ENCODE peak calls at places on chromosomes 16 and 17, in nine cellular contexts. C is mesendoderm, Y is PC-3, J is H1, R is neural progenitor cell, K is fibroblast of lung, D is K562, W is DND-41, U is astrocyte. V is an unnamed sample.

GRCh38 chr16:62068747-62069146 is 32.5 kb upstream of the CDH8 start:
- DNase-seq in C (peak; percentile 44), Y (peak; percentile 16), J (no peak), R (peak; percentile 24), K (no peak), D (peak; percentile 47), W (no peak), U (no peak), V (no peak)

GRCh38 chr16:27726621-27727275 is 176.8 kb downstream of the KATNIP start:
- DNase-seq in C (no peak), Y (peak; percentile 72), J (no peak), R (no peak), K (peak; percentile 68), D (no peak), W (no peak), U (peak; percentile 65), V (no peak)

GRCh38 chr17:71472809-71473789 is 647.7 kb upstream of the SOX9 start:
- DNase-seq in C (peak; percentile 81), Y (peak; percentile 87), J (no peak), R (peak; percentile 81), K (peak; percentile 58), D (peak; percentile 8), W (peak; percentile 35), U (peak; percentile 49), V (peak; percentile 50)

GRCh38 chr17:3983945-3984484 is 19.8 kb upstream of the ATP2A3 start:
- DNase-seq in C (peak; percentile 83), Y (no peak), J (no peak), R (no peak), K (peak; percentile 34), D (no peak), W (peak; percentile 32), U (no peak), V (no peak)

GRCh38 chr16:8919934-8920465 is 37.8 kb downstream of the LITAFD start:
- DNase-seq in C (no peak), Y (no peak), J (no peak), R (no peak), K (no peak), D (no peak), W (no peak), U (no peak), V (no peak)

GRCh38 chr17:49180303-49180702 is 30.1 kb downstream of the GNGT2 start:
- DNase-seq in C (peak; percentile 72), Y (peak; percentile 67), J (peak; percentile 89), R (peak; percentile 66), K (peak; percentile 31), D (peak; percentile 76), W (peak; percentile 58), U (peak; percentile 10), V (no peak)

GRCh38 chr16:30051518-30051917 is 14.0 kb upstream of the ALDOA start:
- DNase-seq in C (peak; percentile 86), Y (peak; percentile 37), J (no peak), R (no peak), K (peak; percentile 86), D (no peak), W (no peak), U (peak; percentile 79), V (no peak)

GRCh38 chr16:19113577-19114358 is at the start of gene ITPRIPL2:
- DNase-seq in C (peak; percentile 88), Y (peak; percentile 87), J (peak; percentile 74), R (peak; percentile 76), K (peak; percentile 91), D (peak; percentile 79), W (no peak), U (peak; percentile 80), V (no peak)

GRCh38 chr16:2786061-2786825 is 1.1 kb downstream of the PRSS33 start:
- DNase-seq in C (no peak), Y (no peak), J (no peak), R (no peak), K (no peak), D (no peak), W (no peak), U (no peak), V (no peak)

GRCh38 chr17:58865301-58865700 is 109.6 kb downstream of the PPM1E start:
- DNase-seq in C (peak; percentile 4), Y (no peak), J (no peak), R (no peak), K (no peak), D (no peak), W (no peak), U (no peak), V (no peak)

GRCh38 chr16:71440669-71441347 is 1.0 kb downstream of the TLE7 start:
- DNase-seq in C (peak; percentile 42), Y (peak; percentile 12), J (peak; percentile 82), R (peak; percentile 54), K (no peak), D (peak; percentile 73), W (no peak), U (no peak), V (no peak)

GRCh38 chr16:89187337-89188063 is 12.8 kb downstream of the SLC22A31 start:
- DNase-seq in C (no peak), Y (no peak), J (peak; percentile 50), R (peak; percentile 42), K (peak; percentile 19), D (peak; percentile 27), W (peak; percentile 44), U (no peak), V (no peak)

GRCh38 chr16:85310868-85311585 is 198.8 kb upstream of the CIBAR2 start:
- DNase-seq in C (no peak), Y (no peak), J (no peak), R (no peak), K (no peak), D (peak; percentile 66), W (peak; percentile 19), U (no peak), V (no peak)

GRCh38 chr16:69064164-69064563 is 41.3 kb upstream of the HAS3 start:
- DNase-seq in C (peak; percentile 53), Y (peak; percentile 86), J (no peak), R (no peak), K (no peak), D (no peak), W (no peak), U (no peak), V (no peak)

GRCh38 chr17:19533718-19534561 is at the start of gene SLC47A1:
- DNase-seq in C (peak; percentile 37), Y (no peak), J (peak; percentile 67), R (peak; percentile 67), K (peak; percentile 37), D (no peak), W (no peak), U (no peak), V (no peak)

GRCh38 chr16:17023606-17024005 is 447.2 kb downstream of the XYLT1 start:
- DNase-seq in C (no peak), Y (no peak), J (no peak), R (no peak), K (no peak), D (no peak), W (no peak), U (no peak), V (no peak)

GRCh38 chr16:5479925-5480324 is 382.3 kb upstream of the EEF2KMT start:
- DNase-seq in C (peak; percentile 77), Y (no peak), J (no peak), R (no peak), K (no peak), D (no peak), W (no peak), U (no peak), V (peak; percentile 72)

GRCh38 chr16:15648135-15648730 is 1.8 kb upstream of the NDE1 start:
- DNase-seq in C (no peak), Y (no peak), J (no peak), R (no peak), K (peak; percentile 12), D (no peak), W (no peak), U (no peak), V (no peak)

GRCh38 chr17:67628580-67629013 is 89.1 kb upstream of the NOL11 start:
- DNase-seq in C (peak; percentile 51), Y (no peak), J (peak; percentile 62), R (peak; percentile 19), K (no peak), D (no peak), W (no peak), U (no peak), V (no peak)

GRCh38 chr16:24906199-24906808 is 60.5 kb downstream of the SLC5A11 start:
- DNase-seq in C (no peak), Y (peak; percentile 41), J (no peak), R (no peak), K (peak; percentile 17), D (no peak), W (no peak), U (peak; percentile 1), V (no peak)

DNA sequence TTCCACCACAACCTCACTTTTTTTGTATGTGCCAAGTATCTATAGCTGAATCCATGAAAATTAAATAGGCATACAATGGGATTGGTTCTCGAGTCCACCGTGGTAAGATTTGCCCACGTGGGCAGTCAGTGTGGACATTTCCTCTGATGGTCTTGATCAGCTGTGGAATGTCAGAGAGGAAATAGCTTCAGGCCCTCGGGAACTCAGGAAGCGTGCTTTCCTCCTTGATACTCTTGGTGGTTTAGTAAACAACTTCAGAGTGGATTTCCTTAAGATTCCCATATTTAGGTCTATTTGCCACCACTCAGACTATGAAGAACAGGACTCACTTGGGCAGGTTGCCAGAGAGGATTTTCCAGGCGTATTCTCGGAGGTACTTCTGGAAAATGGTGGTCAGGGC is 152.5 kb downstream of the VPS53 start:
- DNase-seq in C (no peak), Y (no peak), J (no peak), R (no peak), K (no peak), D (no peak), W (no peak), U (no peak), V (no peak)
- H3K9ac ChIP-seq in C (no peak overlapping the region), Y (no peak overlapping the region), J (no peak overlapping the region), R (no peak overlapping the region), K (no peak overlapping the region), D (no peak overlapping the region), W (no peak overlapping the region), U (no peak overlapping the region), V (no peak overlapping the region)

GRCh38 chr17:80510772-80511171 is 33.9 kb upstream of the RPTOR start:
- DNase-seq in C (no peak), Y (no peak), J (no peak), R (no peak), K (no peak), D (no peak), W (no peak), U (no peak), V (no peak)
- H3K27me3 ChIP-seq in C (no peaks in the 10 kb centered on the region), Y (peaks cover 18% of the 10 kb centered on the region), J (peaks cover 2% of the 10 kb centered on the region), R (peaks cover 69% of the 10 kb centered on the region), K (peaks cover 5% of the 10 kb centered on the region), D (peaks cover 90% of the 10 kb centered on the region), W (no peaks in the 10 kb centered on the region), U (peaks cover 5% of the 10 kb centered on the region), V (peaks cover 13% of the 10 kb centered on the region)

GRCh38 chr17:46873941-46874645 is 22.7 kb downstream of the WNT9B start:
- DNase-seq in C (no peak), Y (no peak), J (no peak), R (no peak), K (no peak), D (no peak), W (no peak), U (no peak), V (no peak)
- H3K4me3 ChIP-seq in C (no peak overlapping the region), Y (no peak overlapping the region), J (no peak overlapping the region), R (no peak overlapping the region), K (no peak overlapping the region), D (no peak overlapping the region), W (no peak overlapping the region), U (no peak overlapping the region), V (no peak overlapping the region)

DNA sequence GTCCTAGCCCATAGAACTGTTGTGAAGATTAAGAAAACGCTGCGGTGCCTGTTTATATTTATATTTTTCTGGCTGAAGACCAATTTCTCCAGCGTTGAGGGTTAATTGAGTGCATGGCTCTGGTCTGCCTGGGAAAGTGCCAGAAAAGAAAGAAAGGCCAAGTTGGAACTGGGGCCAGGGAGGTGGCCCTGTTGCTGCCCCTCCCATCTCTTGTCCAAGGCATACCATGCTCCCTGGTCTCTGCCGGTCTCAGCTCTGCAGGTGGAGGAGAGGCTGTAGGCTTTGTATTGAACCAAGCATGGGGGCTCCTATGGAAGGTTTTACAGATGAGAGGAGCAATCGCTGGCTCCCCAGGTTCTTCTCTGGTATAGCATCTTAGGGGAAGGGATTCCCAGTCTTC is 124.7 kb downstream of the MGAT5B start:
- DNase-seq in C (no peak), Y (no peak), J (no peak), R (no peak), K (no peak), D (no peak), W (no peak), U (no peak), V (no peak)
- H3K9ac ChIP-seq in C (no peak overlapping the region), Y (no peak overlapping the region), J (no peak overlapping the region), R (no peak overlapping the region), K (no peak overlapping the region), D (no peak overlapping the region), W (no peak overlapping the region), U (no peak overlapping the region), V (no peak overlapping the region)

V was measured in NT2/D1.